ENCODE peak calls at places on chromosomes 16 and 17, in five cellular contexts. Y is cardiac muscle cell, Q is suprapubic skin, W is mesendoderm, K is fibroblast of lung. I is an unnamed sample.
A peak's percentile ranks its signal among the peaks of the same experiment; 100 is the strongest.

GRCh38 chr17:76752006-76752405 is 14.1 kb downstream of the MFSD11 start:
- DNase-seq in Y (no peak), Q (no peak), W (no peak), K (no peak), I (no peak)

GRCh38 chr16:66512589-66513404 is 37.1 kb downstream of the TK2 start:
- DNase-seq in Y (no peak), Q (no peak), W (peak; percentile 79), K (peak; percentile 61), I (peak; percentile 73)

GRCh38 chr16:28491080-28491969 is 549 bp downstream of the CLN3 start:
- DNase-seq in Y (peak; percentile 52), Q (peak; percentile 82), W (peak; percentile 42), K (peak; percentile 9), I (peak; percentile 18)

GRCh38 chr17:79338589-79338988 is 264.0 kb downstream of the ENGASE start:
- DNase-seq in Y (no peak), Q (no peak), W (peak; percentile 54), K (no peak), I (no peak)

GRCh38 chr16:11212819-11213196 is 43.2 kb downstream of the SOCS1 start:
- DNase-seq in Y (no peak), Q (no peak), W (no peak), K (no peak), I (no peak)

GRCh38 chr16:53922805-53923645 is 219.1 kb downstream of the FTO start:
- DNase-seq in Y (peak; percentile 40), Q (no peak), W (no peak), K (peak; percentile 53), I (no peak)

GRCh38 chr17:66032082-66032712 is 159.7 kb downstream of the CEP112 start:
- DNase-seq in Y (no peak), Q (no peak), W (no peak), K (no peak), I (no peak)

GRCh38 chr16:1828645-1829410 is 1.8 kb downstream of the FAHD1 start:
- DNase-seq in Y (no peak), Q (no peak), W (no peak), K (no peak), I (no peak)

GRCh38 chr16:67150058-67150832 is 553 bp downstream of the B3GNT9 start:
- DNase-seq in Y (peak; percentile 66), Q (peak; percentile 74), W (peak; percentile 89), K (peak; percentile 84), I (peak; percentile 78)

GRCh38 chr17:44916059-44916780 is 920 bp upstream of the GFAP start:
- DNase-seq in Y (peak; percentile 49), Q (peak; percentile 44), W (no peak), K (no peak), I (no peak)

GRCh38 chr17:17252149-17252810 is 15.3 kb upstream of the FLCN start:
- DNase-seq in Y (no peak), Q (no peak), W (no peak), K (no peak), I (no peak)

GRCh38 chr17:44394833-44395232 is 5.4 kb upstream of the ITGA2B start:
- DNase-seq in Y (no peak), Q (no peak), W (no peak), K (no peak), I (no peak)

GRCh38 chr16:53893731-53894435 is 189.9 kb downstream of the FTO start:
- DNase-seq in Y (no peak), Q (no peak), W (peak; percentile 28), K (peak; percentile 78), I (peak; percentile 56)

GRCh38 chr17:4901648-4902344 is 1.1 kb downstream of the CHRNE start:
- DNase-seq in Y (no peak), Q (peak; percentile 75), W (no peak), K (no peak), I (no peak)

GRCh38 chr17:39235555-39236221 is 9.9 kb upstream of the STAC2 start:
- DNase-seq in Y (peak; percentile 70), Q (no peak), W (peak; percentile 95), K (peak; percentile 53), I (no peak)

GRCh38 chr17:39240631-39241030 is 14.9 kb upstream of the STAC2 start:
- DNase-seq in Y (no peak), Q (no peak), W (no peak), K (no peak), I (no peak)

GRCh38 chr17:77729587-77729986 is 228.9 kb upstream of the TNRC6C start:
- DNase-seq in Y (no peak), Q (no peak), W (no peak), K (no peak), I (no peak)

GRCh38 chr17:82931696-82932060 is 91.9 kb upstream of the ZNF750 start:
- DNase-seq in Y (no peak), Q (no peak), W (no peak), K (peak; percentile 87), I (peak; percentile 85)

GRCh38 chr17:53150101-53150698 is 672.5 kb upstream of the KIF2B start:
- DNase-seq in Y (peak; percentile 33), Q (no peak), W (peak; percentile 31), K (peak; percentile 0), I (no peak)

GRCh38 chr16:88681084-88681680 is 5.1 kb downstream of the SNAI3 start:
- DNase-seq in Y (no peak), Q (peak; percentile 62), W (peak; percentile 49), K (no peak), I (no peak)

GRCh38 chr16:716250-716607 is 1.3 kb downstream of the METRN start:
- DNase-seq in Y (peak; percentile 82), Q (no peak), W (peak; percentile 32), K (peak; percentile 54), I (no peak)

GRCh38 chr16:86100205-86101134 is 201.5 kb downstream of the IRF8 start:
- DNase-seq in Y (no peak), Q (peak; percentile 14), W (peak; percentile 33), K (peak; percentile 59), I (peak; percentile 94)

GRCh38 chr16:4358831-4359561 is 7.9 kb upstream of the PAM16 start:
- DNase-seq in Y (peak; percentile 79), Q (no peak), W (peak; percentile 64), K (peak; percentile 34), I (peak; percentile 72)

GRCh38 chr16:58501242-58502131 is 1.5 kb downstream of the NDRG4 start:
- DNase-seq in Y (peak; percentile 79), Q (peak; percentile 63), W (peak; percentile 91), K (no peak), I (no peak)

GRCh38 chr17:19513897-19514488 is 19.7 kb upstream of the SLC47A1 start:
- DNase-seq in Y (peak; percentile 82), Q (no peak), W (peak; percentile 91), K (peak; percentile 69), I (peak; percentile 55)

GRCh38 chr17:45273551-45273957 is 11.7 kb upstream of the SPATA32 start:
- DNase-seq in Y (no peak), Q (peak; percentile 74), W (no peak), K (no peak), I (no peak)

GRCh38 chr17:18018411-18018921 is 20.5 kb downstream of the ATPAF2 start:
- DNase-seq in Y (no peak), Q (no peak), W (no peak), K (no peak), I (no peak)

GRCh38 chr16:81923296-81923695 is 88.0 kb downstream of the SDR42E1 start:
- DNase-seq in Y (no peak), Q (no peak), W (no peak), K (no peak), I (no peak)

GRCh38 chr17:49146620-49147306 is 14.2 kb downstream of the B4GALNT2 start:
- DNase-seq in Y (no peak), Q (no peak), W (peak; percentile 71), K (peak; percentile 97), I (peak; percentile 88)

GRCh38 chr16:88009566-88010342 is 58.5 kb downstream of the BANP start:
- DNase-seq in Y (no peak), Q (no peak), W (no peak), K (no peak), I (no peak)

GRCh38 chr16:60914334-60914733 is 1121.9 kb downstream of the CDH8 start:
- DNase-seq in Y (no peak), Q (no peak), W (no peak), K (no peak), I (no peak)

GRCh38 chr17:74776990-74777389 is 845 bp upstream of the NAT9 start:
- DNase-seq in Y (no peak), Q (no peak), W (peak; percentile 56), K (no peak), I (no peak)
- H3K27ac ChIP-seq in Y (peak overlapping the region; percentile 57), Q (no peak overlapping the region), W (no peak overlapping the region), K (peak overlapping the region; percentile 42), I (no peak overlapping the region)

GRCh38 chr17:50428831-50429424 is 2.9 kb downstream of the ACSF2 start:
- DNase-seq in Y (no peak), Q (no peak), W (no peak), K (no peak), I (no peak)

GRCh38 chr17:50429793-50430192 is 3.8 kb downstream of the ACSF2 start:
- DNase-seq in Y (no peak), Q (no peak), W (no peak), K (no peak), I (no peak)

GRCh38 chr17:50430731-50431130 is 4.7 kb downstream of the ACSF2 start:
- DNase-seq in Y (no peak), Q (no peak), W (no peak), K (no peak), I (no peak)

GRCh38 chr17:50432125-50432762 is 6.2 kb downstream of the ACSF2 start:
- DNase-seq in Y (no peak), Q (no peak), W (no peak), K (no peak), I (no peak)

GRCh38 chr17:50431219-50431618 is 5.2 kb downstream of the ACSF2 start:
- DNase-seq in Y (peak; percentile 28), Q (no peak), W (peak; percentile 41), K (no peak), I (no peak)
- H3K27ac ChIP-seq in Y (peak overlapping the region; percentile 27), Q (no peak overlapping the region), W (no peak overlapping the region), K (no peak overlapping the region), I (no peak overlapping the region)

DNA sequence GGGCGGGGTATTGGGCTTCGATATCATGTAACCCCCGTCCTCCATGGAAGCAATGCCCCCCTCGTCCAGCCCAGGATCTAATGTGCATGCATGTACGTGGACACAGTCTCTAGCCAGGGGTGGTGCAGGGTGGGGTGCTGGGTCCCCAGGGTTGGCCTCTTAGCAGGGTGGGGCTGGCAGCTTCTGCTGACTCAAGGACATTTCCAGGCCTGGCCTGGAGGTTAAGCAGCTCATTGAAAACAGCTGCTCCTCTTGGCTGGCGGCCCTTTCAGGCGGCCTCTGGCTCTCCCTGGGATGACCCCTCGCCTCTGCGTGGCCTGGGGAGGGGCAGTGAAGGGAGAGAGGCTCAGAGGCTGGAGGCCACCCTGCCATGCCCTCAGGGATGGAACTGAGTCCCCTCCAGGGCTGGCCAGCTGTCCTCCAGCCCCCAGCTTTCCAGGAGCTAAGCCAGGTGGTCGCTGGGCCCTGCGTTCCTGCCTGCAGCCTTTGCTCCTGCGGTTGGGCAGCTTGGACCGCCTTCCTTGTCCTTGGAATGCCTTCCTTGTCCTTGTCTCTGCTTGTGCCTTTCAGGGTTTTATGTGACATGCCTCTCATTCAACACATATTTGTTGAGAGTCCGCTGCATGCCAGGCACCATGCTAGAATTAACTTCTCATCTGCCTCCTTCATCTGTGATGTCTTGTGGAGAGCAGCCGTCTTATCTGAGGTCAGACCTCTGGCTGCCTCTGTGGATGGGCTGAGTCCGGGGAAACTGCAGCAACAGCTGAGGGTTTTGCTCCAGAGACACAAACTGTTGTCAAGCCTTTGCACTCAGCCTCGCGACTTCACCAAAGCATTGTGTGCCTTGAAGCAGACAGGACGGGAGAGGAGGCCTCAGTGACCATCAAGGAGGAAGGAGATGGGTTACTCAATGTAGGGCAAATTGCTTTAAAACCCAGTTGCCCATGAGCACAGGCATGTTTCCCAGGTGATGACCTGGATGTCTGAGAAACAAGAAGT is 26.7 kb downstream of the MRC2 start:
- DNase-seq in Y (peak; percentile 49), Q (peak; percentile 81), W (peak; percentile 71), K (peak; percentile 88), I (peak; percentile 71)
- H3K27ac ChIP-seq in Y (peak overlapping the region; percentile 79), Q (no peak overlapping the region), W (peak overlapping the region; percentile 65), K (peak overlapping the region; percentile 85), I (peak overlapping the region; percentile 88)

GRCh38 chr17:1931759-1932579 is 93.2 kb downstream of the RTN4RL1 start:
- DNase-seq in Y (peak; percentile 54), Q (no peak), W (peak; percentile 69), K (peak; percentile 9), I (no peak)
- H3K27ac ChIP-seq in Y (peak overlapping the region; percentile 53), Q (no peak overlapping the region), W (peak overlapping the region; percentile 9), K (no peak overlapping the region), I (no peak overlapping the region)

I was measured in SJSA1.